ENCODE peak calls at places on chromosomes 16 and 17, in seven cellular contexts. M is Daoy; K is activated CD8-positive, alpha-beta memory T cell treated with anti-CD3 and anti-CD28 coated beads for 1 hour; Z is hepatic stellate cell; L is skeletal muscle cell; C is mesothelial cell of epicardium; V is HTR-8/SVneo. R is an unnamed sample.

GRCh38 chr17:1186923-1187771 is 7.4 kb upstream of the ABR start:
- DNase-seq in K (no peak), L (peak; percentile 55), C (peak; percentile 91), M (peak; percentile 91), V (peak; percentile 93), Z (peak; percentile 92), R (peak; percentile 85)

GRCh38 chr17:50100921-50101345 is 5.8 kb downstream of the PDK2 start:
- DNase-seq in Z (no peak), V (no peak), C (no peak), L (no peak), M (peak; percentile 35), K (no peak), R (no peak)

GRCh38 chr16:83738926-83739503 is 68.8 kb upstream of the HSBP1 start:
- DNase-seq in K (no peak), Z (no peak), L (no peak), V (peak; percentile 38), M (peak; percentile 43), C (no peak), R (no peak)

GRCh38 chr17:40315678-40316570 is 6.9 kb downstream of the RARA start:
- DNase-seq in V (no peak), C (no peak), L (no peak), K (no peak), Z (no peak), M (no peak), R (no peak)

GRCh38 chr16:27239906-27240655 is 28.5 kb downstream of the NSMCE1 start:
- DNase-seq in K (no peak), M (no peak), Z (no peak), L (no peak), V (no peak), C (no peak), R (no peak)

GRCh38 chr17:3843935-3844516 is 2.0 kb downstream of the NCBP3 start:
- DNase-seq in L (no peak), V (peak; percentile 62), Z (peak; percentile 51), C (no peak), K (peak; percentile 11), M (peak; percentile 46), R (no peak)

GRCh38 chr16:69351309-69352027 is at the start of gene TMED6:
- DNase-seq in K (no peak), L (no peak), V (no peak), M (no peak), Z (no peak), C (no peak), R (no peak)

GRCh38 chr16:55530316-55530856 is 21.5 kb downstream of the LPCAT2 start:
- DNase-seq in K (no peak), C (no peak), Z (no peak), L (no peak), V (no peak), M (no peak), R (no peak)

GRCh38 chr16:560221-560700 is at the start of gene PRR35:
- DNase-seq in L (no peak), M (no peak), V (no peak), C (no peak), Z (no peak), K (no peak), R (no peak)

GRCh38 chr17:62627904-62628603 is 584 bp downstream of the MRC2 start:
- DNase-seq in C (peak; percentile 55), K (no peak), Z (peak; percentile 81), L (no peak), M (peak; percentile 57), V (peak; percentile 53), R (peak; percentile 69)

GRCh38 chr17:32909787-32910369 is 18.1 kb upstream of the TMEM98 start:
- DNase-seq in C (peak; percentile 75), V (peak; percentile 75), Z (peak; percentile 79), K (no peak), M (peak; percentile 77), L (peak; percentile 53), R (no peak)

GRCh38 chr17:40209404-40210093 is 9.6 kb upstream of the WIPF2 start:
- DNase-seq in Z (peak; percentile 57), K (no peak), L (no peak), M (no peak), V (no peak), C (no peak), R (no peak)

GRCh38 chr16:70548936-70549335 is 25.3 kb downstream of the SF3B3 start:
- DNase-seq in L (no peak), M (no peak), V (no peak), K (no peak), C (no peak), Z (no peak), R (no peak)

GRCh38 chr16:88957887-88958577 is 19.0 kb downstream of the CBFA2T3 start:
- DNase-seq in M (no peak), Z (no peak), K (no peak), C (no peak), L (no peak), V (no peak), R (no peak)

GRCh38 chr17:32627233-32628008 is 140.6 kb downstream of the CDK5R1 start:
- DNase-seq in M (peak; percentile 37), K (no peak), V (no peak), C (no peak), Z (peak; percentile 15), L (no peak), R (no peak)

GRCh38 chr16:54507091-54507490 is 220.5 kb upstream of the IRX3 start:
- DNase-seq in K (no peak), Z (no peak), C (no peak), M (no peak), L (no peak), V (no peak), R (no peak)

GRCh38 chr16:54540525-54541180 is 254.1 kb upstream of the IRX3 start:
- DNase-seq in M (no peak), Z (no peak), K (no peak), C (no peak), V (no peak), L (no peak), R (no peak)

GRCh38 chr16:88923926-88924833 is 52.8 kb downstream of the CBFA2T3 start:
- DNase-seq in M (no peak), L (no peak), C (no peak), V (no peak), Z (no peak), K (no peak), R (no peak)

GRCh38 chr17:44557653-44558285 is 485 bp downstream of the FZD2 start:
- DNase-seq in Z (peak; percentile 44), C (peak; percentile 68), M (peak; percentile 62), L (no peak), K (no peak), V (no peak), R (no peak)

GRCh38 chr16:71540-72341 is 690 bp downstream of the RHBDF1 start:
- DNase-seq in C (peak; percentile 77), M (peak; percentile 81), L (no peak), K (no peak), Z (peak; percentile 94), V (peak; percentile 77), R (peak; percentile 48)

GRCh38 chr17:40564883-40565744 is at the start of gene CCR7:
- DNase-seq in K (peak; percentile 85), Z (no peak), C (no peak), M (peak; percentile 7), L (no peak), V (no peak), R (no peak)

GRCh38 chr16:30526137-30526822 is at the start of gene ZNF768:
- DNase-seq in M (no peak), L (no peak), V (peak; percentile 40), K (no peak), Z (no peak), C (peak; percentile 56), R (no peak)

GRCh38 chr17:66494023-66494803 is 191.8 kb downstream of the PRKCA start:
- DNase-seq in C (no peak), L (peak; percentile 88), M (peak; percentile 92), V (peak; percentile 86), Z (peak; percentile 85), K (no peak), R (peak; percentile 50)

GRCh38 chr17:17353625-17354484 is 50.7 kb downstream of the NT5M start:
- DNase-seq in L (no peak), V (no peak), Z (no peak), M (no peak), C (no peak), K (no peak), R (no peak)

GRCh38 chr16:3542601-3543373 is 34.4 kb downstream of the NLRC3 start:
- DNase-seq in K (no peak), Z (no peak), M (no peak), V (no peak), L (no peak), C (no peak), R (no peak)

GRCh38 chr16:66025751-66026150 is 340.7 kb upstream of the CDH5 start:
- DNase-seq in V (no peak), C (no peak), M (no peak), K (no peak), Z (no peak), L (no peak), R (no peak)

GRCh38 chr16:89210165-89210903 is 7.2 kb upstream of the ZNF778 start:
- DNase-seq in K (no peak), C (no peak), V (no peak), L (no peak), M (no peak), Z (no peak), R (no peak)

GRCh38 chr16:20051611-20052010 is 22.1 kb downstream of the GPR139 start:
- DNase-seq in M (no peak), L (no peak), V (no peak), K (no peak), Z (no peak), C (no peak), R (no peak)

GRCh38 chr16:15857779-15858560 is 1.1 kb upstream of the MYH11 start:
- DNase-seq in L (no peak), Z (peak; percentile 69), M (peak; percentile 13), V (no peak), C (peak; percentile 64), K (no peak), R (no peak)

GRCh38 chr17:75102385-75102821 is 7.4 kb upstream of the ARMC7 start:
- DNase-seq in L (no peak), K (no peak), C (no peak), Z (no peak), M (no peak), V (no peak), R (no peak)

GRCh38 chr17:34398990-34399389 is 36.0 kb upstream of the CCL1 start:
- DNase-seq in K (no peak), L (no peak), V (no peak), C (no peak), M (no peak), Z (no peak), R (no peak)

GRCh38 chr17:21505819-21506815 is 130.0 kb downstream of the KCNJ12 start:
- DNase-seq in V (no peak), K (no peak), L (no peak), M (no peak), Z (no peak), C (no peak), R (no peak)

GRCh38 chr16:80158766-80159165 is 382.0 kb upstream of the DYNLRB2 start:
- DNase-seq in M (peak; percentile 89), C (no peak), V (peak; percentile 48), L (peak; percentile 75), Z (peak; percentile 24), K (no peak), R (peak; percentile 25)

GRCh38 chr16:27678955-27679354 is 129.0 kb downstream of the KATNIP start:
- DNase-seq in L (no peak), K (no peak), M (no peak), Z (no peak), V (no peak), C (no peak), R (no peak)

GRCh38 chr16:8686031-8686621 is 11.7 kb downstream of the ABAT start:
- DNase-seq in L (no peak), C (no peak), V (no peak), K (no peak), Z (no peak), M (no peak), R (no peak)

GRCh38 chr16:55324491-55325447 is 766 bp downstream of the IRX6 start:
- DNase-seq in Z (no peak), C (no peak), L (no peak), M (peak; percentile 19), V (no peak), K (no peak), R (no peak)